ENCODE peak calls at places on chromosomes 4 and X, in ten cellular contexts. Z is heart left ventricle, Y is psoas muscle, R is ovary, I is endodermal cell, T is transverse colon, X is spleen, N is BE2C, E is astrocyte, A is dorsolateral prefrontal cortex. C is an unnamed sample. For H3K27me3, the result is how much of the 10 kb centered on the place peaks cover.

GRCh38 chrX:44621088-44621487 is 78.4 kb upstream of the FUNDC1 start:
- DNase-seq in R (no peak), Y (no peak), N (no peak), T (peak), Z (no peak), A (no peak), X (no peak), E (no peak), I (no peak), C (no peak)

GRCh38 chr4:38923746-38924145 is 56.1 kb downstream of the FAM114A1 start:
- DNase-seq in X (no peak), T (no peak), R (no peak), I (no peak), N (no peak), Y (no peak), Z (no peak), A (no peak), E (no peak), C (no peak)

GRCh38 chr4:11228575-11228974 is 200.1 kb downstream of the HS3ST1 start:
- DNase-seq in T (no peak), R (no peak), E (no peak), Y (no peak), I (no peak), Z (no peak), N (no peak), A (no peak), X (no peak), C (no peak)

GRCh38 chr4:52069566-52069965 is 18.5 kb downstream of the SPATA18 start:
- DNase-seq in A (no peak), R (no peak), Y (no peak), Z (no peak), N (no peak), X (no peak), I (no peak), E (no peak), T (no peak), C (no peak)

GRCh38 chrX:132954323-132954722 is 4.1 kb downstream of the HS6ST2 start:
- DNase-seq in T (no peak), X (no peak), I (no peak), Y (no peak), Z (no peak), R (no peak), E (no peak), A (no peak), N (no peak), C (no peak)

GRCh38 chrX:46704767-46705386 is 54.0 kb downstream of the SLC9A7 start:
- DNase-seq in A (no peak), X (no peak), E (peak), Y (no peak), Z (no peak), T (no peak), N (no peak), R (no peak), I (no peak), C (no peak)

GRCh38 chrX:51148848-51149247 is 183.8 kb upstream of the NUDT10 start:
- DNase-seq in Y (no peak), Z (no peak), X (no peak), E (no peak), R (peak), I (peak), N (no peak), A (peak), T (no peak), C (no peak)

GRCh38 chr4:48409203-48409602 is 67.9 kb downstream of the SLAIN2 start:
- DNase-seq in I (no peak), X (no peak), Y (no peak), N (no peak), E (peak), T (no peak), A (no peak), Z (no peak), R (no peak), C (no peak)

GRCh38 chr4:37590016-37590415 is 96.2 kb downstream of the RELL1 start:
- DNase-seq in A (no peak), I (no peak), R (no peak), Z (no peak), Y (no peak), X (no peak), T (no peak), N (no peak), E (no peak), C (no peak)

GRCh38 chrX:129779747-129780146 is at the start of gene SASH3:
- DNase-seq in I (no peak), E (no peak), N (no peak), Y (peak), X (peak), A (no peak), Z (peak), R (no peak), T (peak), C (no peak)

GRCh38 chr4:133316874-133317273 is 167.8 kb downstream of the PCDH10 start:
- DNase-seq in T (no peak), A (no peak), Y (no peak), Z (no peak), I (no peak), R (no peak), E (peak), X (no peak), N (no peak), C (no peak)

GRCh38 chrX:40094041-40094899 is 3.5 kb downstream of the BCOR start:
- DNase-seq in E (no peak), Y (peak), N (peak), Z (peak), X (peak), T (peak), A (peak), R (no peak), I (peak), C (no peak)

GRCh38 chr4:88796545-88796944 is 98.9 kb upstream of the NAP1L5 start:
- DNase-seq in A (no peak), E (no peak), I (no peak), R (no peak), N (no peak), X (no peak), Z (no peak), T (no peak), Y (no peak), C (no peak)

GRCh38 chr4:123786955-123787354 is 390.4 kb downstream of the SPRY1 start:
- DNase-seq in Y (peak), N (no peak), R (peak), T (peak), I (no peak), E (peak), X (no peak), Z (peak), A (no peak), C (no peak)

GRCh38 chrX:129741880-129742758 is 3.3 kb downstream of the XPNPEP2 start:
- DNase-seq in E (no peak), X (no peak), N (peak), Y (no peak), I (peak), T (no peak), A (no peak), Z (no peak), R (no peak), C (no peak)

GRCh38 chr4:169484485-169484884 is 127.9 kb downstream of the NEK1 start:
- DNase-seq in X (no peak), A (no peak), E (no peak), T (no peak), R (no peak), N (no peak), Y (no peak), Z (no peak), I (no peak), C (no peak)

GRCh38 chrX:23003121-23003520 is 3.4 kb downstream of the DDX53 start:
- DNase-seq in Y (no peak), A (no peak), E (peak), X (no peak), T (no peak), N (no peak), Z (no peak), I (no peak), R (no peak), C (peak)

GRCh38 chr4:57193164-57193810 is 83.1 kb upstream of the IGFBP7 start:
- DNase-seq in T (no peak), X (no peak), N (no peak), A (no peak), Y (no peak), I (no peak), E (no peak), Z (no peak), R (no peak), C (no peak)

GRCh38 chr4:40211224-40212185 is 14.7 kb downstream of the RHOH start:
- DNase-seq in I (no peak), T (no peak), R (no peak), Y (no peak), E (no peak), N (no peak), X (no peak), Z (no peak), A (no peak), C (no peak)

GRCh38 chrX:37380920-37381319 is 31.8 kb downstream of the PRRG1 start:
- DNase-seq in T (no peak), Y (no peak), X (no peak), N (no peak), R (no peak), I (no peak), E (peak), A (no peak), Z (no peak), C (peak)

GRCh38 chrX:134715930-134716619 is 57.8 kb upstream of the PLAC1 start:
- DNase-seq in X (no peak), T (no peak), I (peak), A (no peak), R (no peak), E (no peak), Y (no peak), Z (no peak), N (no peak), C (no peak)

GRCh38 chr4:101033986-101034385 is 313.3 kb downstream of the PPP3CA start:
- DNase-seq in X (no peak), E (no peak), A (no peak), T (no peak), Z (no peak), Y (no peak), N (no peak), I (peak), R (no peak), C (no peak)

GRCh38 chrX:12950851-12951589 is 23.9 kb upstream of the TMSB4X start:
- DNase-seq in Y (peak), X (peak), E (no peak), N (peak), T (peak), R (no peak), I (peak), A (no peak), Z (peak), C (no peak)

GRCh38 chrX:10197597-10198210 is 40.9 kb downstream of the CLCN4 start:
- DNase-seq in Z (no peak), T (no peak), N (no peak), R (no peak), A (no peak), Y (no peak), E (peak), X (no peak), I (no peak), C (no peak)

GRCh38 chr4:18390655-18391369 is 369.3 kb upstream of the LCORL start:
- DNase-seq in T (no peak), E (no peak), A (no peak), I (no peak), X (no peak), Y (no peak), R (no peak), N (no peak), Z (no peak), C (no peak)

GRCh38 chrX:53089224-53089842 is 4.6 kb upstream of the KANTR start:
- DNase-seq in R (peak), I (no peak), Z (no peak), X (peak), E (peak), A (peak), T (peak), Y (peak), N (peak), C (no peak)

GRCh38 chrX:135892781-135893180 is 463 bp downstream of the CT45A10 start:
- DNase-seq in Y (no peak), R (no peak), A (no peak), T (no peak), N (no peak), E (no peak), Z (no peak), I (no peak), X (peak), C (no peak)

GRCh38 chrX:135890087-135890585 is 3.1 kb downstream of the CT45A10 start:
- DNase-seq in X (peak), I (no peak), E (no peak), A (no peak), T (no peak), Z (no peak), N (no peak), Y (no peak), R (no peak), C (no peak)

DNA sequence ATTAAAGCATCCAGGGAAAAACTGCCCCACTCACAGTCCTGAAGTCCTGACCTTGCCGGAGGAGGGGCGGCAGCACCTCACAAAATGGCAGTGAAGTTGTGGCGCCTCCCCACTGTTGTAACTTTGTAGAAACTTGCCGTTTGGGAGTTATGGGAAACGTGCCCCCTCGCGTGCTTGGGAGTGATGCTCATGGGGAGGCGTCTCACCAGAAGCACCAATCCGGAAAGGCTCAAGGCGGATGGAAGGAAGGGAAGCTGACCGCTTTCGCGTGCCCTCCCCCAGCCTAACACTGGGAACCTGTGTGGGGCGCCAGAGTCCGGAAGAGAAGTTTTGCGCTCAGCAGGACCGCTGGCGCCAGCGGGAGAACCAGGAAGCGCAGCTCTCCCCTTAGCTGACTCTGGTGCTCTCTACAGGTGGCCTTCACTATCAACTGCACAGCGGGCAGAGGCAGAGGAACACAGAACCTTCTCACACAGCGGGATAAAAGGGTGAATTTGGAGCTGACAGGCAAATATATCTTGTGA is at the start of the genes CT45A10 and SAGE1:
- DNase-seq in Z (no peak), A (no peak), T (no peak), Y (no peak), R (no peak), E (no peak), N (no peak), I (peak), X (peak), C (no peak)
- H3K4me3 ChIP-seq in Z (no peak), A (no peak), T (no peak), Y (no peak), R (no peak), E (no peak), N (no peak), I (no peak), X (no peak), C (no peak)

GRCh38 chrX:98480606-98481005 is 1596.9 kb downstream of the RPA4 start:
- DNase-seq in X (no peak), A (no peak), N (no peak), I (no peak), R (no peak), Z (no peak), Y (no peak), T (no peak), E (no peak), C (no peak)

GRCh38 chrX:98481636-98482035 is 1597.9 kb downstream of the RPA4 start:
- DNase-seq in I (no peak), E (no peak), Y (no peak), Z (no peak), N (no peak), R (no peak), X (no peak), A (no peak), T (no peak), C (no peak)
- H3K27me3 ChIP-seq in I (under half), E (under half), Y (under half), Z (under half), N (under half), R (under half), X (under half), A (under half), T (under half), C (under half)

GRCh38 chr4:184548321-184548650 is 73.9 kb upstream of the IRF2 start:
- DNase-seq in N (no peak), Y (no peak), A (no peak), R (no peak), E (no peak), T (no peak), Z (no peak), X (no peak), I (no peak), C (no peak)
- H3K4me3 ChIP-seq in N (no peak), Y (peak), A (no peak), R (no peak), E (no peak), T (peak), Z (peak), X (peak), I (no peak), C (no peak)

DNA sequence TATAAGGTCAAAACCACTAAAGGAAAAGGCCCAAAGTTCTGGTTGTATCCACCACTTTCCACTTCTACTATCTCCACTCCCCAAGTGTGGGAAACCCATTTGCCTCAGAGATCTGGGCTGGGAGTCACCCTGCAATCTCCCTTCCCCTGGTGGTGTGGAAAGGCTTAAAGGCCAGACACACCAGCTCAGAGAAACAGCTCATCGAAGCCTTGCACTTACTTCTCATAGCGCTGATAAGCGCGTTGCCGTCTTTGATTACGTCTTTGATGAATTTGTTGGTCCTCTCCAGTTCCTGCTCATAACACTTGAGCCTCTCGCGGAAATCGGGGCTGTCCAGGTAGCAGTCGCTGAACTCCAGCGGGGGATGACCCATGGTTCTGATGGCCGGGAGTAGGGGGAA is 647 bp downstream of the OPHN1 start:
- DNase-seq in I (no peak), T (no peak), E (peak), X (no peak), R (no peak), A (no peak), Y (no peak), N (no peak), Z (no peak), C (no peak)
- H3K27me3 ChIP-seq in I (under half), T (under half), E (under half), X (under half), R (under half), A (under half), Y (under half), N (under half), Z (under half), C (under half)

GRCh38 chr4:4852591-4853362 is 6.7 kb upstream of the MSX1 start:
- DNase-seq in E (peak), Y (peak), A (no peak), X (peak), I (peak), N (peak), Z (peak), T (no peak), R (peak), C (no peak)
- H3K4me3 ChIP-seq in E (peak), Y (peak), A (peak), X (peak), I (peak), N (peak), Z (peak), T (peak), R (peak), C (peak)

GRCh38 chr4:78780093-78780492 is 3.9 kb downstream of the BMP2K start:
- DNase-seq in Y (no peak), T (no peak), R (no peak), Z (no peak), A (no peak), I (no peak), E (no peak), X (no peak), N (no peak), C (no peak)
- H3K27me3 ChIP-seq in Y (under half), T (under half), R (under half), Z (under half), A (under half), I (under half), E (under half), X (under half), N (under half), C (under half)

GRCh38 chr4:15774020-15774420 is 4.1 kb upstream of the CD38 start:
- DNase-seq in I (no peak), X (no peak), R (no peak), Z (no peak), E (no peak), N (no peak), T (no peak), Y (no peak), A (no peak), C (no peak)
- H3K4me3 ChIP-seq in I (no peak), X (no peak), R (no peak), Z (no peak), E (no peak), N (no peak), T (no peak), Y (no peak), A (no peak), C (no peak)

C was measured in BJ.